ENCODE peak calls at places on chromosomes 11 and 22, in five cellular contexts. One of them, this sample, is unnamed.

GRCh38 chr22:31451709-31452571 is 37.7 kb downstream of the EIF4ENIF1 start:
- DNase-seq in cardiac fibroblast: peak
- DNase-seq in ELR: peak
- DNase-seq in endodermal cell: peak
- DNase-seq in germinal center: peak
- DNase-seq in this sample: peak

GRCh38 chr22:39678862-39679490 is 108.4 kb downstream of the CACNA1I start:
- DNase-seq in germinal center: no peak
- DNase-seq in ELR: no peak
- DNase-seq in endodermal cell: no peak
- DNase-seq in cardiac fibroblast: no peak
- DNase-seq in this sample: no peak

GRCh38 chr11:27913650-27914049 is 194.3 kb downstream of the KIF18A start:
- DNase-seq in cardiac fibroblast: peak
- DNase-seq in endodermal cell: no peak
- DNase-seq in germinal center: no peak
- DNase-seq in ELR: peak
- DNase-seq in this sample: peak

GRCh38 chr11:117392001-117392690 is 64.5 kb downstream of the CEP164 start:
- DNase-seq in cardiac fibroblast: no peak
- DNase-seq in germinal center: no peak
- DNase-seq in ELR: no peak
- DNase-seq in endodermal cell: no peak
- DNase-seq in this sample: no peak

GRCh38 chr22:42708393-42708792 is 12.3 kb downstream of the A4GALT start:
- DNase-seq in cardiac fibroblast: no peak
- DNase-seq in germinal center: no peak
- DNase-seq in endodermal cell: no peak
- DNase-seq in ELR: no peak
- DNase-seq in this sample: no peak

GRCh38 chr22:30873086-30873650 is 95.4 kb downstream of the MORC2 start:
- DNase-seq in germinal center: no peak
- DNase-seq in cardiac fibroblast: no peak
- DNase-seq in endodermal cell: peak
- DNase-seq in ELR: no peak
- DNase-seq in this sample: no peak

GRCh38 chr11:579830-580601 is 3.7 kb downstream of the PHRF1 start:
- DNase-seq in endodermal cell: peak
- DNase-seq in ELR: no peak
- DNase-seq in germinal center: no peak
- DNase-seq in cardiac fibroblast: peak
- DNase-seq in this sample: no peak

GRCh38 chr11:77073328-77074001 is 6.7 kb downstream of the CAPN5 start:
- DNase-seq in endodermal cell: peak
- DNase-seq in germinal center: no peak
- DNase-seq in ELR: peak
- DNase-seq in cardiac fibroblast: peak
- DNase-seq in this sample: peak

GRCh38 chr11:47220401-47220821 is 5.6 kb downstream of the DDB2 start:
- DNase-seq in ELR: peak
- DNase-seq in endodermal cell: no peak
- DNase-seq in germinal center: no peak
- DNase-seq in cardiac fibroblast: peak
- DNase-seq in this sample: peak

GRCh38 chr22:48192920-48193319 is 1430.5 kb downstream of the TBC1D22A start:
- DNase-seq in endodermal cell: peak
- DNase-seq in ELR: no peak
- DNase-seq in germinal center: no peak
- DNase-seq in cardiac fibroblast: no peak
- DNase-seq in this sample: no peak

GRCh38 chr11:63918576-63919171 is 1.7 kb upstream of the RCOR2 start:
- DNase-seq in germinal center: no peak
- DNase-seq in endodermal cell: peak
- DNase-seq in ELR: peak
- DNase-seq in cardiac fibroblast: no peak
- DNase-seq in this sample: no peak

GRCh38 chr11:70384486-70385152 is 13.7 kb upstream of the CTTN start:
- DNase-seq in germinal center: no peak
- DNase-seq in endodermal cell: no peak
- DNase-seq in ELR: no peak
- DNase-seq in cardiac fibroblast: no peak
- DNase-seq in this sample: no peak

GRCh38 chr11:126348806-126349582 is 6.5 kb upstream of the ST3GAL4 start:
- DNase-seq in ELR: peak
- DNase-seq in germinal center: no peak
- DNase-seq in cardiac fibroblast: peak
- DNase-seq in endodermal cell: no peak
- DNase-seq in this sample: peak

GRCh38 chr11:111555255-111555654 is 14.7 kb downstream of the LAYN start:
- DNase-seq in ELR: no peak
- DNase-seq in germinal center: no peak
- DNase-seq in cardiac fibroblast: peak
- DNase-seq in endodermal cell: no peak
- DNase-seq in this sample: peak

GRCh38 chr11:117037279-117037951 is 60.8 kb downstream of the SIK3 start:
- DNase-seq in endodermal cell: no peak
- DNase-seq in ELR: no peak
- DNase-seq in cardiac fibroblast: no peak
- DNase-seq in germinal center: no peak
- DNase-seq in this sample: peak

GRCh38 chr11:123056835-123057491 is 5.0 kb downstream of the HSPA8 start:
- DNase-seq in cardiac fibroblast: no peak
- DNase-seq in germinal center: no peak
- DNase-seq in endodermal cell: no peak
- DNase-seq in ELR: no peak
- DNase-seq in this sample: no peak

GRCh38 chr11:30131535-30131934 is 99.3 kb upstream of the FSHB start:
- DNase-seq in ELR: no peak
- DNase-seq in germinal center: no peak
- DNase-seq in endodermal cell: no peak
- DNase-seq in cardiac fibroblast: no peak
- DNase-seq in this sample: no peak

GRCh38 chr22:32794449-32795213 is 6.9 kb upstream of the TIMP3 start:
- DNase-seq in ELR: no peak
- DNase-seq in germinal center: no peak
- DNase-seq in cardiac fibroblast: no peak
- DNase-seq in endodermal cell: peak
- DNase-seq in this sample: no peak

GRCh38 chr11:69864930-69865661 is 45.9 kb upstream of the FGF3 start:
- DNase-seq in cardiac fibroblast: no peak
- DNase-seq in ELR: no peak
- DNase-seq in germinal center: no peak
- DNase-seq in endodermal cell: peak
- DNase-seq in this sample: no peak

GRCh38 chr11:75626692-75627536 is 41.9 kb downstream of the MAP6 start:
- DNase-seq in cardiac fibroblast: peak
- DNase-seq in germinal center: no peak
- DNase-seq in ELR: peak
- DNase-seq in endodermal cell: no peak
- DNase-seq in this sample: peak

GRCh38 chr11:117830674-117831351 is 6.3 kb upstream of the FXYD2 start:
- DNase-seq in ELR: no peak
- DNase-seq in cardiac fibroblast: no peak
- DNase-seq in endodermal cell: peak
- DNase-seq in germinal center: no peak
- DNase-seq in this sample: no peak

GRCh38 chr11:1573077-1573846 is 1.2 kb upstream of the DUSP8 start:
- DNase-seq in endodermal cell: peak
- DNase-seq in cardiac fibroblast: no peak
- DNase-seq in germinal center: no peak
- DNase-seq in ELR: no peak
- DNase-seq in this sample: no peak

GRCh38 chr11:19866037-19866436 is 153.4 kb downstream of the NAV2 start:
- DNase-seq in endodermal cell: no peak
- DNase-seq in cardiac fibroblast: no peak
- DNase-seq in germinal center: no peak
- DNase-seq in ELR: no peak
- DNase-seq in this sample: no peak

GRCh38 chr11:59706518-59707285 is 6.9 kb downstream of the OR10V1 start:
- DNase-seq in germinal center: no peak
- DNase-seq in cardiac fibroblast: peak
- DNase-seq in endodermal cell: no peak
- DNase-seq in ELR: peak
- DNase-seq in this sample: peak

GRCh38 chr22:28002863-28003565 is 84.0 kb upstream of the PITPNB start:
- DNase-seq in germinal center: no peak
- DNase-seq in endodermal cell: no peak
- DNase-seq in ELR: peak
- DNase-seq in cardiac fibroblast: peak
- DNase-seq in this sample: no peak

This sample was measured in HFFc6.